ENCODE peak calls at places on chromosomes 3 and 15, in five cellular contexts. T is hepatic stellate cell; X is activated CD4-positive, alpha-beta T cell treated with anti-CD3 and anti-CD28 coated beads for 24 hours; M is NCI-H345; N is astrocyte of the cerebellum. U is an unnamed sample.

GRCh38 chr3:16181361-16181760 is 6.9 kb downstream of the GALNT15 start:
- DNase-seq in T (no peak), X (no peak), M (no peak), N (no peak), U (no peak)

GRCh38 chr3:114650808-114651207 is 357.0 kb downstream of the TIGIT start:
- DNase-seq in T (peak), X (no peak), M (no peak), N (no peak), U (peak)

GRCh38 chr3:122943828-122944190 is 83.8 kb downstream of the SEMA5B start:
- DNase-seq in T (no peak), X (no peak), M (no peak), N (no peak), U (no peak)

GRCh38 chr3:168091299-168091852 is 4.3 kb downstream of the GOLIM4 start:
- DNase-seq in T (no peak), X (no peak), M (no peak), N (no peak), U (no peak)

GRCh38 chr3:37922721-37923575 is 61.3 kb downstream of the CTDSPL start:
- DNase-seq in T (no peak), X (no peak), M (no peak), N (no peak), U (no peak)

GRCh38 chr3:197748597-197749314 is 927 bp upstream of the FYTTD1 start:
- DNase-seq in T (peak), X (no peak), M (no peak), N (no peak), U (no peak)

GRCh38 chr3:71130516-71131384 is 452.8 kb downstream of the FOXP1 start:
- DNase-seq in T (peak), X (peak), M (peak), N (peak), U (peak)

GRCh38 chr15:53835309-53835708 is 75.8 kb upstream of the WDR72 start:
- DNase-seq in T (no peak), X (no peak), M (no peak), N (no peak), U (no peak)